ENCODE peak calls at places on chromosomes 1 and 21, in ten cellular contexts. K, O, B, L, S, C, P, V, M and W are unnamed samples.

GRCh38 chr1:101238681-101239094 is 1.9 kb downstream of the S1PR1 start:
- DNase-seq in K (peak; percentile 20), O (peak; percentile 81), B (no peak), L (peak; percentile 85), S (peak; percentile 95), C (peak; percentile 81), P (peak; percentile 75), V (peak; percentile 97), M (peak; percentile 94), W (peak; percentile 60)

GRCh38 chr1:16324456-16324890 is 27.8 kb downstream of the FBXO42 start:
- DNase-seq in K (peak; percentile 17), O (peak; percentile 6), B (no peak), L (peak; percentile 46), S (no peak), C (no peak), P (no peak), V (peak; percentile 75), M (peak; percentile 33), W (no peak)

GRCh38 chr21:36692125-36692843 is 6.6 kb upstream of the SIM2 start:
- DNase-seq in K (no peak), O (no peak), B (no peak), L (no peak), S (no peak), C (no peak), P (peak; percentile 16), V (no peak), M (no peak), W (no peak)

GRCh38 chr1:160710531-160711252 is 930 bp downstream of the CD48 start:
- DNase-seq in K (no peak), O (no peak), B (no peak), L (no peak), S (no peak), C (no peak), P (no peak), V (no peak), M (no peak), W (no peak)

GRCh38 chr1:183090386-183091006 is 67.3 kb downstream of the LAMC1 start:
- DNase-seq in K (peak; percentile 92), O (no peak), B (no peak), L (no peak), S (no peak), C (peak; percentile 47), P (no peak), V (no peak), M (no peak), W (no peak)

GRCh38 chr1:63848764-63849548 is 75.1 kb downstream of the ROR1 start:
- DNase-seq in K (no peak), O (no peak), B (no peak), L (no peak), S (no peak), C (no peak), P (no peak), V (no peak), M (no peak), W (no peak)

GRCh38 chr1:71093938-71094337 is 13.1 kb upstream of the ZRANB2 start:
- DNase-seq in K (peak; percentile 40), O (no peak), B (no peak), L (no peak), S (no peak), C (no peak), P (no peak), V (peak; percentile 43), M (no peak), W (peak; percentile 53)

GRCh38 chr1:114075546-114076249 is 78.0 kb downstream of the SYT6 start:
- DNase-seq in K (no peak), O (no peak), B (no peak), L (no peak), S (no peak), C (no peak), P (peak; percentile 24), V (no peak), M (no peak), W (no peak)

GRCh38 chr1:41892211-41892840 is 26.4 kb downstream of the HIVEP3 start:
- DNase-seq in K (no peak), O (no peak), B (no peak), L (no peak), S (no peak), C (no peak), P (no peak), V (no peak), M (no peak), W (no peak)

GRCh38 chr1:64495878-64496277 is 25.9 kb downstream of the CACHD1 start:
- DNase-seq in K (no peak), O (no peak), B (no peak), L (no peak), S (no peak), C (no peak), P (no peak), V (no peak), M (no peak), W (no peak)

GRCh38 chr1:8661185-8662110 is 156.0 kb downstream of the RERE start:
- DNase-seq in K (no peak), O (peak; percentile 11), B (no peak), L (no peak), S (no peak), C (peak; percentile 24), P (peak; percentile 35), V (peak; percentile 95), M (peak; percentile 71), W (no peak)

GRCh38 chr1:106700151-106700550 is 356.3 kb upstream of the PRMT6 start:
- DNase-seq in K (no peak), O (no peak), B (no peak), L (no peak), S (no peak), C (no peak), P (no peak), V (peak; percentile 41), M (no peak), W (no peak)

GRCh38 chr21:36909901-36910561 is 56.4 kb downstream of the HLCS start:
- DNase-seq in K (no peak), O (peak; percentile 31), B (no peak), L (peak; percentile 84), S (peak; percentile 65), C (no peak), P (no peak), V (peak; percentile 98), M (peak; percentile 92), W (no peak)

GRCh38 chr1:63713041-63713440 is 60.8 kb upstream of the ROR1 start:
- DNase-seq in K (no peak), O (no peak), B (no peak), L (no peak), S (no peak), C (no peak), P (no peak), V (no peak), M (no peak), W (no peak)